ENCODE peak calls at places on chromosomes 6 and 20, in four cellular contexts. Z is GM12878, K is K562, M is HL-60. H is an unnamed sample.

GRCh38 chr20:38601216-38602184 is at the start of gene ARHGAP40:
- DNase-seq in K (peak; percentile 67), Z (no peak), M (no peak), H (peak; percentile 53)

GRCh38 chr20:61460261-61461047 is 208.4 kb downstream of the CDH4 start:
- DNase-seq in M (no peak), Z (no peak), K (no peak), H (no peak)

GRCh38 chr6:52104979-52105378 is 17.6 kb upstream of the PKHD1 start:
- DNase-seq in M (no peak), Z (no peak), K (no peak), H (no peak)

GRCh38 chr6:44660561-44661220 is 273.2 kb downstream of the CDC5L start:
- DNase-seq in Z (no peak), M (no peak), K (no peak), H (no peak)

GRCh38 chr6:128029841-128030240 is 129.0 kb upstream of the THEMIS start:
- DNase-seq in Z (no peak), M (no peak), K (no peak), H (no peak)

GRCh38 chr20:48667481-48667880 is 160.3 kb downstream of the PREX1 start:
- DNase-seq in M (no peak), K (no peak), Z (no peak), H (no peak)

GRCh38 chr6:149940673-149940984 is 1.2 kb upstream of the ULBP2 start:
- DNase-seq in Z (no peak), K (no peak), M (no peak), H (no peak)

GRCh38 chr6:170266061-170266825 is 24.6 kb downstream of the DLL1 start:
- DNase-seq in K (no peak), Z (no peak), M (no peak), H (no peak)

GRCh38 chr20:9129756-9130155 is 60.9 kb downstream of the PLCB4 start:
- DNase-seq in K (no peak), M (no peak), Z (no peak), H (no peak)

GRCh38 chr20:49387606-49387939 is 94.9 kb downstream of the KCNB1 start:
- DNase-seq in M (no peak), K (no peak), Z (no peak), H (no peak)

GRCh38 chr6:36840471-36841461 is 1.5 kb upstream of the CPNE5 start:
- DNase-seq in M (no peak), Z (no peak), K (no peak), H (peak; percentile 27)

GRCh38 chr6:14638932-14639875 is 521.6 kb downstream of the CD83 start:
- DNase-seq in Z (peak; percentile 36), K (no peak), M (no peak), H (no peak)

GRCh38 chr6:83901624-83902023 is 42.1 kb downstream of the CYB5R4 start:
- DNase-seq in M (no peak), Z (no peak), K (no peak), H (no peak)

GRCh38 chr6:154432533-154433476 is 76.2 kb upstream of the IPCEF1 start:
- DNase-seq in K (peak; percentile 54), M (peak; percentile 18), Z (no peak), H (no peak)

GRCh38 chr20:57713505-57713903 is 3.7 kb upstream of the PMEPA1 start:
- DNase-seq in Z (no peak), M (no peak), K (no peak), H (no peak)

GRCh38 chr20:6703047-6703446 is 64.4 kb upstream of the BMP2 start:
- DNase-seq in K (no peak), M (no peak), Z (no peak), H (no peak)

GRCh38 chr20:6702144-6702543 is 65.3 kb upstream of the BMP2 start:
- DNase-seq in M (no peak), K (no peak), Z (no peak), H (no peak)

GRCh38 chr20:6705920-6706500 is 61.5 kb upstream of the BMP2 start:
- DNase-seq in M (no peak), Z (no peak), K (no peak), H (no peak)

GRCh38 chr20:6705106-6705766 is 62.2 kb upstream of the BMP2 start:
- DNase-seq in K (no peak), M (peak; percentile 4), Z (no peak), H (no peak)

GRCh38 chr20:6704132-6704861 is 63.2 kb upstream of the BMP2 start:
- DNase-seq in Z (no peak), M (no peak), K (no peak), H (no peak)
- TF ChIP-seq POLR2AphosphoS5 in Z (no peak), M (no peak), K (no peak), H (no peak)

GRCh38 chr6:151091571-151091970 is 148.2 kb upstream of the AKAP12 start:
- DNase-seq in K (no peak), M (no peak), Z (no peak), H (no peak)

GRCh38 chr6:151088599-151088935 is 151.2 kb upstream of the AKAP12 start:
- DNase-seq in K (no peak), Z (no peak), M (no peak), H (no peak)

GRCh38 chr6:151087861-151088598 is 151.7 kb upstream of the AKAP12 start:
- DNase-seq in M (no peak), K (peak; percentile 49), Z (no peak), H (no peak)

GRCh38 chr6:151092561-151092960 is 147.2 kb upstream of the AKAP12 start:
- DNase-seq in K (no peak), Z (no peak), M (no peak), H (no peak)

DNA sequence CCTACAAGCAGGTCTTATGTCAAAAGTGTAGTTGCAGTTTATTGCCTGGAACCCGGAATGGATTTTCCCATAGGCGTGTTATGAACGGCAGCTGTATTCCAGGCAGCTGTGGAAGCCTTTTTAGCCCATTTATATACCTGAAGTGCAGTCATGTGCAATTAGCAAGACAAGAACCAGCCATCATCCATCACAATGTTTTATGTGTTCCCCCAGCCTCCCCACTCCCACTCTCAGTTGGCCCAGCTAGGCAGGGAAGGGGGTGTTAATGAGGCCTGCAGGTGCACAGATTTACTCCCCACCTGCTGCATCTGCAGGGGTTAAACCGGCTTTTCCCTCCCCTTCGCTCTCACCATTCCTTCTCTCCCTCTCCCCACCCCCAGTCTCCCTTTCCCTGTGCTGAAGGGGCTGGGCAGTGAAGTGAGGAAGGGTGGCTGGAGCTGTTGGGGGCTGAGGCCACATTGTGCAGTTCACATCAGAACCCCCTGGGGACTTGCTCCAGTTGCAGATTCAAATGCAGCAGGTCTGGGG is 149.8 kb upstream of the AKAP12 start:
- DNase-seq in Z (no peak), K (no peak), M (no peak), H (no peak)
- TF ChIP-seq SPI1 in Z (no peak), K (no peak), M (no peak), H (no peak)

GRCh38 chr6:33620584-33621395 is at the start of gene ITPR3:
- DNase-seq in K (peak; percentile 97), Z (peak; percentile 28), M (no peak), H (peak; percentile 98)
- TF ChIP-seq POLR2AphosphoS5 in K (no peak), Z (no peak), M (no peak), H (no peak)

DNA sequence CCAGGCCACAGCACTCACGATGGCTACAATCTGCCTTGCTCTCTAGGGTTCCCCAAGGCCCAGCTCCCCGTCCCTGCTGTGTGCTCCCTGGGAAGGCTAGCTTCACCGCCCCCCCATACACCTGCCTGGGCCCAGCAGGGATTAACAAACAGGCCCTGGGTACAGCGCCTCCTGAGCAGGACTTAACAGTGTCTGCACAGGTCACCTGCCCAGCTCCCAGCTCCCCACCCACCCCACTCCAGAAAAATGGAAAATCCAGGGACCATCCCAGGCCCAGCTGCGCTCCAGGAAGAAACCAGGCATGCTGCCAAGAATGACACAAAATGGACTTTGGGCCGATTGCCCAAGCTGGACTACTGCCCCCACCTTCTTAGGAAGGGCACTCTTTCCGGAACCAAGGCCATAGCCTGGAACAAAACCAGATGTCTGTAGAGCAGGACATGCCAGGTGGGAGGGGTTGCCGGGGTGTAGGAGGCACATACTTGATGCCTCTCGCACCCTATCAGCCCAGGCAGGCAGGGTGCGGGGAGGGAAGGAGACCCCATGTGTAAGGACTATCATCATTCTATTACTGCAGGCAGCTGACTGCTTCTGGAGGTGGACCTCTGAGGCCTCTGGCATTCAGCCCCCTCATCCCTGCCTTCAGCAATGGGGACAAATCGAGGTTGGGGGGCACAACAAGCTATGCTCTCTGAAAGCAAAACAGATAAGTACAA is 104.9 kb downstream of the SNX5 start:
- DNase-seq in K (no peak), Z (no peak), M (no peak), H (no peak)
- TF ChIP-seq SPI1 in K (no peak), Z (no peak), M (no peak), H (no peak)

DNA sequence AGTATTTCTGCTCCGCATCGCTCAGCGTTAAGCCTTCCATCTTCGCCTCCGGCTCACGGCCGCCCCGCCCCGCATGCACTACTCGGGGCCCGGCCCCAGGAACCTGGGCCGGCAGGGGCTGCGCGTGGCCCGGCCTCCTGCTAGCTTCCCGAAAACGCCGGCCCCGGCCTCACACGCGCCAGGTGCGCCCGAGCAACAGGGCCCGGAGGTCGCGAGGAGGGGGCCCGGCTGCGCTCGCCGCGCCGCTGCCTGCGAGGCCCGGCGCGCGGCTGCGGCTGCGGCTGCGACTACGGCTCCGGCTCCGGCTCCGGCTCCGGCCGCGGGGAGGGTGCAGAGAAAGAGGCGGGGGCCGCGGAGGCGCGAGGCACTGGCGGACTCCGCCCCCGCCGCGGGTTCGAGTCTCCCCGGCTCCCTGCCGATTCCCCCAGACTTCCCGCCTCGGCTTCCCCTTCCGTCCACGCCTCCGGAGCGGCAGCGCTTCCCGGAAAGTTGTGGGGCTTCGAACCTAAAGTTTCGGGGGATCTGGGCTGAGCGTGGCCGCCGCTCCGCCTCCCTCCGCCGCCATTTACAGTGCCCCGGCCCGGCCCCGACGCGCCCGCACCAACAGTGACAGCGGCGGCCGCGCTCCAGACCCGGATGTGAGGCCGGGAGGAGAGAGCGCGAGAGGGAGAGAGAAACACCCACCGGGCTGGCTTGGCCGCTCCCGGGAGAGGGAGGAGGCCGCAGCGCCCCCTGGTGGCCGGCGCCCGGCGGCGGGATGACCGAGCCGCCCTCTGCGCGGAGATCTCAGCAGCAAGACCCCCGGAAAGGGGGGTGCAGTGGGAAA is at the start of gene REPS1:
- DNase-seq in K (peak; percentile 97), M (peak; percentile 72), Z (peak; percentile 40), H (peak; percentile 92)
- TF ChIP-seq POLR2AphosphoS5 in K (peak; percentile 86), M (peak; percentile 80), Z (peak; percentile 79), H (peak; percentile 63)